ENCODE peak calls at places on chromosomes 12 and 14, in ten cellular contexts. W is HepG2, G is stomach, L is esophagus muscularis mucosa, P is SK-N-SH, R is Panc1, M is HCT116, Z is breast epithelium, H is GM23338, Q is spleen. U is an unnamed sample. For H3K4me1, the result is how much of the 10 kb centered on the place peaks cover.

GRCh38 chr14:89922549-89922907 is 32.0 kb downstream of the EFCAB11 start:
- DNase-seq in W (no peak), G (no peak), L (no peak), P (no peak), R (no peak), M (no peak), Z (no peak), H (no peak), Q (no peak), U (no peak)

GRCh38 chr14:26204954-26205479 is 392.8 kb downstream of the NOVA1 start:
- DNase-seq in W (no peak), G (peak), L (no peak), P (peak), R (no peak), M (no peak), Z (peak), H (peak), Q (peak), U (peak)

GRCh38 chr12:56947633-56948535 is 9.5 kb downstream of the RDH16 start:
- DNase-seq in W (peak), G (no peak), L (peak), P (no peak), R (no peak), M (peak), Z (no peak), H (peak), Q (no peak), U (no peak)

GRCh38 chr14:69346710-69347109 is 51.4 kb downstream of the ERH start:
- DNase-seq in W (no peak), G (peak), L (no peak), P (peak), R (no peak), M (no peak), Z (no peak), H (peak), Q (no peak), U (no peak)

GRCh38 chr12:49698619-49699545 is 8.3 kb downstream of the FMNL3 start:
- DNase-seq in W (no peak), G (no peak), L (no peak), P (no peak), R (no peak), M (no peak), Z (no peak), H (peak), Q (peak), U (no peak)

GRCh38 chr12:77914089-77914488 is 83.4 kb downstream of the NAV3 start:
- DNase-seq in W (no peak), G (no peak), L (no peak), P (no peak), R (no peak), M (no peak), Z (no peak), H (no peak), Q (no peak), U (no peak)

GRCh38 chr14:30005114-30005698 is 77.6 kb upstream of the PRKD1 start:
- DNase-seq in W (peak), G (no peak), L (no peak), P (peak), R (peak), M (no peak), Z (no peak), H (peak), Q (no peak), U (no peak)

GRCh38 chr14:61476737-61477410 is 155.5 kb downstream of the PRKCH start:
- DNase-seq in W (no peak), G (peak), L (no peak), P (peak), R (no peak), M (no peak), Z (no peak), H (no peak), Q (no peak), U (no peak)

DNA sequence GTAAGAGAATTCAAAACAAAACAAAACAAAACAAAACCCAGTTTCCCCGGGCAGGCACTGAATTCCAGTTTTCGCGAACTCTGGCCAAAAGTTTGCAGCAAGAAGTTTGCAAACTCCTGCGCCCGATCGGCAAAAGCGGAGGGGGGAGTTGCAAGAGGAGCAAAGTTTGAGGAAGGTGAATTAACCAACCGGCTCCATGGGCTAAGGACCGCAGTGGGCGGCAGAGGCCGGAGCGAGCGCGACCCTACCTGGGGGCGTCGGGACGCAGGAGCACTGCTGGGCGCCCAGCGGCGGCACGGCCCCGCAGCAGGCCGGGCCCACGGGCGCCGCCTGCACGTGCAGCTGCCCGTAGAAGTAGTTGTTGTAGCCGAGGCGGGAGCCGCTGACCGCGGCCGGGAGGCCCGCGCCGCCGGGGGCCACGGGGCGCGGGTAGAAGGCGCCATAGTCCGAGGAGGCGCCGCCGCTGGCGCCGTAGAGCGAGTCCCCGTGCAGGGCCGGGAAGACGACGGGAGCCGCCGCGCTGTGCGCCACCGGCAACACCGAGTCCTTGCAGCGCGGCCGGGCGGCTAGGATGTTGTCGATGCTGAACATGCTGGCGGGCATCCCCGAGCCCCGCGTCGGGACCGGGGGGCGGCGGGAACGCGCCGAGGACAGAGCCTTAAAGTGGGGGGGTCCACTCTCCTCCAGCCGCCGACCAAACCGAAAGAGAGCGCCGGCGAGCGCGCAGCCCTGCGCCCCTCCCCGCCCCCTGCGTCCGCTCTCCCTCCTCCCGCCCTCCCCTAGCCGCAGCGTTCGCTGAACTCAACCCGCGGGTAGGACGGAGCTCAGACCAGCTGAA is at the start of gene GSC:
- DNase-seq in W (no peak), G (peak), L (no peak), P (peak), R (no peak), M (no peak), Z (no peak), H (peak), Q (peak), U (no peak)
- TF ChIP-seq POLR2AphosphoS5 in W (no peak), G (no peak), L (no peak), P (no peak), R (no peak), M (no peak), Z (peak), H (no peak), Q (no peak), U (no peak)

GRCh38 chr14:23555882-23556699 is at the start of gene THTPA:
- DNase-seq in W (peak), G (peak), L (peak), P (peak), R (no peak), M (peak), Z (peak), H (peak), Q (peak), U (peak)

GRCh38 chr14:23557946-23558345 is 1.9 kb downstream of the THTPA start:
- DNase-seq in W (no peak), G (no peak), L (no peak), P (no peak), R (no peak), M (no peak), Z (no peak), H (no peak), Q (no peak), U (no peak)

GRCh38 chr14:23556700-23557440 is 799 bp downstream of the THTPA start:
- DNase-seq in W (no peak), G (no peak), L (no peak), P (no peak), R (no peak), M (no peak), Z (no peak), H (no peak), Q (peak), U (no peak)

GRCh38 chr14:23557521-23557920 is 1.4 kb downstream of the THTPA start:
- DNase-seq in W (no peak), G (no peak), L (no peak), P (no peak), R (no peak), M (no peak), Z (no peak), H (no peak), Q (no peak), U (no peak)

DNA sequence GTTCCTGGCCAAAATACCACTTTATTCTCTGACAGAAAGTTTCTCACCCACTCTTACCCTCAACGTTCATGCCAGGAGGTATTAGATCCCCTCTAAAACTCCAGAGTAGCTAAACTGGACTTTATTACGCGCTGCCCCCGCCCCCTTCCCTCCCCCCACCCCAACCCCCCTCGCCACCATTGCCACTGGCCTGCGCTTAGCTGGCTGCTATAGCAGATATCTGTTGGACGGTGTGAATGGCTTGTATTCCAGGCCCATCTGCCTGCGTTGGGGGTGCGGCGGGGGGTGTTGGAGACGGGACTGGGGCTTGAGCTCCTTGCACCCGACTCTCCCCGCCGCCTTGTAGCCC is 564 bp upstream of the THTPA start:
- DNase-seq in W (no peak), G (no peak), L (no peak), P (peak), R (no peak), M (no peak), Z (no peak), H (no peak), Q (no peak), U (no peak)
- H3K4me1 ChIP-seq in W (half or more), G (half or more), L (under half), P (under half), R (under half), M (under half), Z (under half), H (under half), Q (under half), U (under half)

DNA sequence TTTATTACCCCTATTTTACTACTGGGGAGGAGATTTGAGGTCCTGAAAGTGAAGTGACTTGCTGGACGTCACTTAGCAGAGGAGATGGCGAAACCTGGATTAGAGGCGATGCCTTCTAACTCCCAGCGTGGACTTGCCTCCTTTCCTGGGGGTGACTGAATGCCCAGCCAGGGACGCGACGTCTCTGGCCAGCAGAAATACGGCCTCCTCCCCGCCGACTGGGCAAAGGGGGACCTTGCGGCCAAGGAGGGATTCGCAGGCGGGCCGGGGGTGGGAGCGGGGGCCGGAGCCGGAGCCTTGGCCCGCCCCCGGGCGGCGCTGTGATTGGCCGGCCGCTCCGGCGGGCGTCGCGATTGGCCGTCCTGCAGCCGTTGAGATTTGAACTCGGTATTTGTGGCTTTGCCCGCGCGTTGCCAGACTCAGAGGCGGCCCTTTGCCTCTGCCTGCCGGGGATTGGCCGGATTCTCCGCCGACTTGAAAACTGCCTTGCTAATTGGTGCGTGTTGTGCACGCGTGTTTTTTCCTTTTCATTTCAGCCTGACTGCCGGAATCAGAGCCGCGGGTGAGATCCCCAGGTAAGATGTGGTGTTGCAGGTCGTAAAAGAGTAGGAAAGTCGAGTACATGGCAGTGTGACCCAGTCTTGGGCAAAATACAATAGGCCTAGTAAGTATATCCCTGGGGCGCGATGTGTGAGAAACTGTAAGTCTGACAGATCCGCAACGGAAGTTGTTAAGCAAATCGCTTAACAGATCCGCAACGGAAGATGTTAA is at the start of gene NCAPD2:
- DNase-seq in W (peak), G (peak), L (peak), P (peak), R (peak), M (peak), Z (peak), H (peak), Q (peak), U (peak)
- TF ChIP-seq POLR2AphosphoS5 in W (peak), G (no peak), L (peak), P (peak), R (peak), M (peak), Z (no peak), H (peak), Q (no peak), U (no peak)

DNA sequence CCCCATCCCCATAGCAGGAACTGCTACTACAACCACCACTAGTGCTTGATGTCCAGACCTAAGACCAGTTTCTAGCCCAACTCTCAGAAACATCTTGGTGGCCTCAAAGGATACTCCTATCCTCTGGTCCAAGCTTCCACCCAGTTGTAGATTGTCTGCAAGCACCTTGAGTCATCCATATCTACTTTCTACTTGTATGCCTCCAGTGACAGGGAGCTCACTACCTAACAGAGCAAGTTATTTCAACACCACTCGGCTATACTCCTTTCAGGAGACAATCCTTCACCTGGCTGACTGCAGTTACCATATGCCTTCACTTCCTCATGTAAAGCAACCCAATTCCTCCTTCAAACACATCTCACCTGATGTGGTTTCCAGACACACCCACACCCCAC is 49.5 kb downstream of the KDM2B start:
- DNase-seq in W (no peak), G (no peak), L (no peak), P (no peak), R (no peak), M (no peak), Z (no peak), H (no peak), Q (no peak), U (no peak)
- H3K4me1 ChIP-seq in W (under half), G (half or more), L (under half), P (under half), R (under half), M (under half), Z (under half), H (under half), Q (half or more), U (under half)

GRCh38 chr12:32332446-32332845 is 66.9 kb upstream of the FGD4 start:
- DNase-seq in W (no peak), G (no peak), L (no peak), P (no peak), R (no peak), M (no peak), Z (no peak), H (no peak), Q (no peak), U (no peak)

GRCh38 chr12:32331133-32331532 is 68.2 kb upstream of the FGD4 start:
- DNase-seq in W (peak), G (no peak), L (no peak), P (no peak), R (no peak), M (no peak), Z (no peak), H (peak), Q (no peak), U (no peak)

GRCh38 chr12:32336261-32336660 is 63.1 kb upstream of the FGD4 start:
- DNase-seq in W (no peak), G (no peak), L (no peak), P (no peak), R (no peak), M (no peak), Z (no peak), H (no peak), Q (no peak), U (no peak)

GRCh38 chr12:32334384-32334783 is 65.0 kb upstream of the FGD4 start:
- DNase-seq in W (no peak), G (no peak), L (no peak), P (no peak), R (no peak), M (no peak), Z (no peak), H (no peak), Q (no peak), U (no peak)
- TF ChIP-seq POLR2AphosphoS5 in W (no peak), G (no peak), L (no peak), P (no peak), R (no peak), M (no peak), Z (no peak), H (no peak), Q (no peak), U (no peak)

GRCh38 chr12:10033783-10034381 is 3.4 kb downstream of the CLEC9A start:
- DNase-seq in W (no peak), G (no peak), L (no peak), P (no peak), R (no peak), M (no peak), Z (no peak), H (peak), Q (no peak), U (no peak)

GRCh38 chr12:10031771-10032175 is 1.3 kb downstream of the CLEC9A start:
- DNase-seq in W (no peak), G (no peak), L (no peak), P (no peak), R (no peak), M (no peak), Z (no peak), H (peak), Q (no peak), U (no peak)

GRCh38 chr12:10027311-10028099 is 3.0 kb upstream of the CLEC9A start:
- DNase-seq in W (no peak), G (no peak), L (no peak), P (no peak), R (no peak), M (no peak), Z (no peak), H (no peak), Q (no peak), U (no peak)

GRCh38 chr12:10031318-10031717 is 836 bp downstream of the CLEC9A start:
- DNase-seq in W (no peak), G (no peak), L (no peak), P (no peak), R (no peak), M (no peak), Z (no peak), H (peak), Q (no peak), U (no peak)

DNA sequence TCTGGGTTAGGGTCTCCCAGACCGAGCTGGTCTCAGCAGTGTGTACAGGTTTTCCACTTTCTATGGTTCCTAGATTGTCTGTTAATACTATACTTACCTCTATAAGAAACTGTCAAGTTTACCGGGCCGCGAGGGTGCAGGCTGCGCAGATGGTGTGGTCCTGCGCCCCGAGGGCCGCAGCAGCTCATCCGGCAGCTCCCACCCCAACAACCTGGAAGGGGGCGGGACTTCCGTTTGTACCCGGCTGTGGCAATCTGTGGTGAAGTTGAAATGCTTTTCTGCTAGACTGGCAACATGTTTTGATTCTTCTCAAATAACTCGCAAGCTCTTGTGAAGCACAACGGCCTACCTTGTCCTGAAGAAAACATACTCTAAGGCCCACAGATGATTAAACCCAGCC is at the start of gene CLEC9A:
- DNase-seq in W (no peak), G (no peak), L (no peak), P (peak), R (no peak), M (no peak), Z (no peak), H (no peak), Q (peak), U (no peak)
- H3K4me1 ChIP-seq in W (under half), G (under half), L (under half), P (under half), R (under half), M (under half), Z (under half), H (under half), Q (under half), U (under half)

GRCh38 chr12:11779286-11779685 is 129.8 kb downstream of the ETV6 start:
- DNase-seq in W (no peak), G (no peak), L (no peak), P (no peak), R (no peak), M (no peak), Z (no peak), H (no peak), Q (no peak), U (no peak)
- TF ChIP-seq POLR2AphosphoS5 in W (no peak), G (no peak), L (peak), P (no peak), R (no peak), M (no peak), Z (no peak), H (no peak), Q (no peak), U (no peak)

GRCh38 chr14:87995500-87996275 is 2.7 kb upstream of the GALC start:
- DNase-seq in W (peak), G (no peak), L (no peak), P (no peak), R (no peak), M (no peak), Z (no peak), H (no peak), Q (no peak), U (no peak)
- H3K4me1 ChIP-seq in W (under half), G (under half), L (under half), P (under half), R (under half), M (under half), Z (under half), H (under half), Q (under half), U (under half)

DNA sequence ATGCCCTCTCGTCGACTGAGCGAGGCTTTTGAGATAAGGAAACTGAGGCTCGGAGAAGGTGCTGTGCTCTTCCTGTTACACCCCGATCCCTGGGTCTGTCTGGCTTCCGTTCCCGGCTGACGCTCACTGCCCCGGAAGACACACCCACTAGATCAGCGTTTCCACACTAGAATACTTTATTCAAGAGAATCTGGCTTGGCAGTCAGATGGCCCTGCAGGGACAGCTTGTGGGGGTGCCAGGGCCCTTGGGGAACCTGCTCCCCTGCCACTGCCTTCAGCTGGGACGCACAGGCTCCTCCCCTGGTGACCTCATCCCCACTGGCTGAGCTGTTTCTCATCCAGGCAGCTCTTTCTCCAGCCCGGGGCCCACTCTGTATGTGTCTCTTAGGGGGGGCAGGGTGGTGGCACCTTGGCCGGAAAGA is 13.7 kb downstream of the PGF start:
- DNase-seq in W (no peak), G (no peak), L (no peak), P (no peak), R (no peak), M (no peak), Z (no peak), H (no peak), Q (peak), U (no peak)
- TF ChIP-seq POLR2AphosphoS5 in W (no peak), G (no peak), L (no peak), P (no peak), R (no peak), M (no peak), Z (no peak), H (no peak), Q (peak), U (no peak)

GRCh38 chr12:45975506-45975905 is 14.9 kb downstream of the SCAF11 start:
- DNase-seq in W (no peak), G (no peak), L (no peak), P (no peak), R (no peak), M (no peak), Z (no peak), H (no peak), Q (no peak), U (no peak)

GRCh38 chr12:45978108-45978507 is 12.3 kb downstream of the SCAF11 start:
- DNase-seq in W (no peak), G (no peak), L (no peak), P (no peak), R (no peak), M (no peak), Z (no peak), H (no peak), Q (no peak), U (no peak)

GRCh38 chr12:45980540-45980939 is 9.8 kb downstream of the SCAF11 start:
- DNase-seq in W (no peak), G (no peak), L (no peak), P (no peak), R (no peak), M (no peak), Z (no peak), H (no peak), Q (no peak), U (no peak)

GRCh38 chr12:45986646-45987338 is 3.6 kb downstream of the SCAF11 start:
- DNase-seq in W (no peak), G (no peak), L (no peak), P (no peak), R (no peak), M (no peak), Z (no peak), H (no peak), Q (no peak), U (no peak)

GRCh38 chr12:45981075-45981837 is 9.1 kb downstream of the SCAF11 start:
- DNase-seq in W (no peak), G (no peak), L (no peak), P (no peak), R (no peak), M (no peak), Z (no peak), H (no peak), Q (no peak), U (no peak)
- H3K4me1 ChIP-seq in W (under half), G (half or more), L (half or more), P (under half), R (under half), M (under half), Z (under half), H (under half), Q (half or more), U (half or more)

U was measured in suprapubic skin.